ENCODE peak calls at places on chromosomes 11 and 22, in nine cellular contexts. U is tibial artery; O is NCI-H460; S is cardiac muscle cell; V is kidney glomerular epithelial cell; J is stimulated activated CD4-positive, alpha-beta T cell treated with anti-CD3 and anti-CD28 coated beads, Interleukin-2, amount 100 ng/mL, for 48 hours; E is HEK293T; A is HS-5; X is H4. M is an unnamed sample.

GRCh38 chr22:46362934-46363515 is 27.5 kb downstream of the TRMU start:
- DNase-seq in O (no peak), X (no peak), S (no peak), U (no peak), E (no peak), A (no peak), J (no peak), V (no peak), M (no peak)

GRCh38 chr22:17501679-17502285 is 61.5 kb upstream of the SLC25A18 start:
- DNase-seq in J (no peak), A (peak; percentile 38), S (peak; percentile 69), O (peak; percentile 54), V (peak; percentile 50), U (no peak), E (peak; percentile 68), X (peak; percentile 36), M (peak; percentile 61)

GRCh38 chr22:48080304-48081165 is 1318.1 kb downstream of the TBC1D22A start:
- DNase-seq in O (no peak), A (no peak), V (no peak), S (no peak), E (no peak), X (no peak), J (no peak), U (no peak), M (no peak)

GRCh38 chr11:10858505-10859360 is 880 bp upstream of the ZBED5 start:
- DNase-seq in S (peak; percentile 81), J (peak; percentile 40), U (peak; percentile 85), V (peak; percentile 17), O (no peak), E (peak; percentile 47), X (peak; percentile 7), A (no peak), M (peak; percentile 62)

GRCh38 chr11:28400236-28401100 is 292.3 kb downstream of the METTL15 start:
- DNase-seq in U (no peak), A (no peak), E (no peak), S (no peak), X (peak; percentile 42), J (no peak), O (no peak), V (no peak), M (no peak)

GRCh38 chr11:117205211-117205818 is 6.1 kb downstream of the TAGLN start:
- DNase-seq in U (no peak), X (no peak), O (no peak), E (no peak), V (no peak), J (no peak), S (no peak), A (no peak), M (no peak)

GRCh38 chr11:120013325-120014250 is 124.3 kb downstream of the TRIM29 start:
- DNase-seq in J (peak; percentile 3), O (no peak), E (peak; percentile 82), S (peak; percentile 73), V (no peak), X (peak; percentile 32), A (no peak), U (no peak), M (no peak)

GRCh38 chr11:46294365-46295309 is 17.2 kb downstream of the CREB3L1 start:
- DNase-seq in O (no peak), X (peak; percentile 86), E (no peak), S (peak; percentile 59), V (no peak), U (no peak), J (no peak), A (peak; percentile 87), M (no peak)

GRCh38 chr11:71286701-71287643 is 34.6 kb upstream of the SHANK2 start:
- DNase-seq in S (no peak), X (peak; percentile 84), V (peak; percentile 99), U (peak; percentile 63), E (no peak), J (no peak), A (peak; percentile 99), O (no peak), M (no peak)

GRCh38 chr11:73425118-73425517 is 48.9 kb downstream of the RELT start:
- DNase-seq in J (no peak), O (no peak), S (no peak), E (no peak), U (no peak), A (no peak), X (no peak), V (no peak), M (no peak)

GRCh38 chr22:38079804-38080203 is 4.2 kb downstream of the SLC16A8 start:
- DNase-seq in U (no peak), J (no peak), A (no peak), X (no peak), S (no peak), V (no peak), E (no peak), O (no peak), M (no peak)

GRCh38 chr11:57501951-57502350 is 13.6 kb downstream of the SLC43A1 start:
- DNase-seq in S (no peak), U (no peak), V (no peak), A (no peak), O (no peak), E (no peak), X (no peak), J (no peak), M (no peak)

GRCh38 chr11:2884424-2884815 is 1.2 kb downstream of the CDKN1C start:
- DNase-seq in S (peak; percentile 68), X (no peak), J (no peak), A (no peak), E (peak; percentile 38), O (no peak), U (peak; percentile 82), V (no peak), M (no peak)

GRCh38 chr22:23274891-23275694 is 94.8 kb downstream of the BCR start:
- DNase-seq in V (no peak), J (no peak), O (no peak), A (no peak), X (no peak), E (no peak), S (no peak), U (no peak), M (no peak)

GRCh38 chr22:19687561-19688300 is 26.6 kb upstream of the SEPTIN5 start:
- DNase-seq in U (no peak), V (no peak), J (no peak), O (no peak), A (no peak), X (no peak), S (no peak), E (no peak), M (no peak)

GRCh38 chr11:95506777-95507176 is 275.8 kb upstream of the SESN3 start:
- DNase-seq in U (no peak), S (no peak), X (no peak), V (no peak), A (no peak), J (no peak), E (no peak), O (no peak), M (no peak)

GRCh38 chr11:117385471-117385870 is 57.8 kb downstream of the CEP164 start:
- DNase-seq in U (peak; percentile 24), V (no peak), X (no peak), S (no peak), E (no peak), A (no peak), J (no peak), O (no peak), M (no peak)

GRCh38 chr22:50146440-50147228 is 23.9 kb upstream of the PANX2 start:
- DNase-seq in J (no peak), X (no peak), E (peak; percentile 18), S (peak; percentile 58), V (peak; percentile 27), O (peak; percentile 58), U (no peak), A (no peak), M (no peak)

GRCh38 chr11:67195971-67196418 is 70.3 kb upstream of the GRK2 start:
- DNase-seq in S (no peak), V (no peak), U (no peak), E (peak; percentile 14), A (peak; percentile 70), J (no peak), X (peak; percentile 78), O (peak; percentile 40), M (no peak)

GRCh38 chr11:113356203-113356602 is 31.4 kb upstream of the ANKK1 start:
- DNase-seq in O (no peak), U (no peak), J (no peak), V (no peak), E (no peak), A (no peak), X (no peak), S (no peak), M (no peak)

GRCh38 chr11:2518112-2518982 is 73.5 kb downstream of the KCNQ1 start:
- DNase-seq in A (no peak), U (peak; percentile 60), X (no peak), S (no peak), J (no peak), O (no peak), V (no peak), E (no peak), M (no peak)

GRCh38 chr11:7436657-7437056 is 48.6 kb upstream of the OLFML1 start:
- DNase-seq in E (no peak), J (no peak), S (no peak), U (no peak), X (no peak), O (no peak), V (no peak), A (no peak), M (peak; percentile 15)

GRCh38 chr11:57498540-57498939 is 17.0 kb downstream of the SLC43A1 start:
- DNase-seq in A (no peak), U (no peak), J (no peak), O (no peak), E (no peak), X (no peak), S (no peak), V (no peak), M (no peak)

GRCh38 chr11:8807544-8808225 is 103.3 kb upstream of the AKIP1 start:
- DNase-seq in E (no peak), J (no peak), U (no peak), S (no peak), O (no peak), V (no peak), A (peak; percentile 63), X (no peak), M (no peak)

GRCh38 chr11:1293619-1294015 is 15.8 kb downstream of the TOLLIP start:
- DNase-seq in A (no peak), X (no peak), V (no peak), S (no peak), J (no peak), O (peak; percentile 13), U (no peak), E (no peak), M (no peak)

GRCh38 chr11:117443269-117444186 is 115.9 kb downstream of the CEP164 start:
- DNase-seq in V (no peak), U (peak; percentile 47), O (peak; percentile 7), J (peak; percentile 24), X (no peak), E (peak; percentile 72), A (no peak), S (peak; percentile 78), M (no peak)